ENCODE peak calls at places on chromosomes 6 and 20, in five cellular contexts. T is psoas muscle, L is hepatocyte, K is pancreas, F is cardiac muscle cell. I is an unnamed sample.

GRCh38 chr6:132399376-132400074 is 1.8 kb downstream of the MOXD1 start:
- DNase-seq in T (no peak), L (no peak), K (no peak), F (no peak), I (no peak)

GRCh38 chr20:44973053-44973452 is 6.7 kb downstream of the STK4 start:
- DNase-seq in T (no peak), L (no peak), K (no peak), F (no peak), I (no peak)

GRCh38 chr20:43458422-43458924 is 777 bp downstream of the SRSF6 start:
- DNase-seq in T (no peak), L (no peak), K (no peak), F (no peak), I (no peak)

GRCh38 chr20:58950603-58951002 is 30.5 kb upstream of the NELFCD start:
- DNase-seq in T (no peak), L (no peak), K (no peak), F (no peak), I (no peak)

GRCh38 chr6:36957773-36958271 is 3.3 kb downstream of the PI16 start:
- DNase-seq in T (no peak), L (no peak), K (peak; percentile 86), F (no peak), I (no peak)

GRCh38 chr6:15023448-15023847 is 222.4 kb upstream of the JARID2 start:
- DNase-seq in T (no peak), L (no peak), K (no peak), F (no peak), I (no peak)

GRCh38 chr6:152828431-152828830 is 77.8 kb downstream of the VIP start:
- DNase-seq in T (no peak), L (no peak), K (no peak), F (no peak), I (no peak)

GRCh38 chr6:43856005-43856765 is 86.2 kb downstream of the VEGFA start:
- DNase-seq in T (peak; percentile 57), L (peak; percentile 74), K (peak; percentile 79), F (peak; percentile 70), I (peak; percentile 43)

GRCh38 chr20:40286991-40287531 is 402.0 kb downstream of the MAFB start:
- DNase-seq in T (peak; percentile 83), L (peak; percentile 25), K (peak; percentile 76), F (no peak), I (peak; percentile 51)

GRCh38 chr6:104625536-104625935 is 234.2 kb downstream of the HACE1 start:
- DNase-seq in T (no peak), L (peak; percentile 44), K (no peak), F (no peak), I (no peak)

GRCh38 chr20:63977392-63978276 is 1.8 kb downstream of the SAMD10 start:
- DNase-seq in T (no peak), L (peak; percentile 71), K (peak; percentile 72), F (no peak), I (no peak)

GRCh38 chr6:162181741-162182401 is 545.7 kb downstream of the PRKN start:
- DNase-seq in T (no peak), L (no peak), K (no peak), F (no peak), I (no peak)

GRCh38 chr20:50410343-50410742 is 99.8 kb upstream of the PTPN1 start:
- DNase-seq in T (no peak), L (no peak), K (no peak), F (no peak), I (no peak)

GRCh38 chr20:10454135-10454750 is 19.1 kb downstream of the SLX4IP start:
- DNase-seq in T (no peak), L (no peak), K (no peak), F (no peak), I (no peak)

GRCh38 chr20:13119583-13119982 is 101.5 kb upstream of the ISM1 start:
- DNase-seq in T (no peak), L (peak; percentile 79), K (no peak), F (peak; percentile 76), I (peak; percentile 47)

GRCh38 chr20:38985603-38986170 is 23.5 kb downstream of the DHX35 start:
- DNase-seq in T (no peak), L (no peak), K (no peak), F (no peak), I (no peak)

GRCh38 chr20:33415948-33416347 is 14.6 kb upstream of the CDK5RAP1 start:
- DNase-seq in T (peak; percentile 40), L (no peak), K (no peak), F (peak; percentile 50), I (peak; percentile 29)

GRCh38 chr20:17281478-17281877 is 54.6 kb downstream of the PCSK2 start:
- DNase-seq in T (no peak), L (peak; percentile 62), K (no peak), F (peak; percentile 67), I (peak; percentile 26)

GRCh38 chr20:41352666-41353065 is 12.0 kb downstream of the LPIN3 start:
- DNase-seq in T (no peak), L (no peak), K (no peak), F (no peak), I (no peak)
- TF ChIP-seq CTCF in T (no peak), L (no peak), K (no peak), F (no peak), I (no peak)

GRCh38 chr6:6390849-6391602 is 70.6 kb upstream of the F13A1 start:
- DNase-seq in T (no peak), L (no peak), K (no peak), F (no peak), I (no peak)

GRCh38 chr6:6397842-6398241 is 77.4 kb upstream of the F13A1 start:
- DNase-seq in T (no peak), L (no peak), K (no peak), F (no peak), I (no peak)

GRCh38 chr6:6395581-6396197 is 75.2 kb upstream of the F13A1 start:
- DNase-seq in T (no peak), L (no peak), K (no peak), F (peak; percentile 26), I (no peak)

GRCh38 chr6:6392214-6393068 is 72.0 kb upstream of the F13A1 start:
- DNase-seq in T (no peak), L (no peak), K (no peak), F (no peak), I (no peak)

GRCh38 chr6:6393069-6393529 is 72.6 kb upstream of the F13A1 start:
- DNase-seq in T (no peak), L (no peak), K (no peak), F (no peak), I (no peak)
- H3K4me1 ChIP-seq in T (no peaks in the 10 kb centered on the region), L (no peaks in the 10 kb centered on the region), K (no peaks in the 10 kb centered on the region), F (peaks cover 14% of the 10 kb centered on the region), I (no peaks in the 10 kb centered on the region)

DNA sequence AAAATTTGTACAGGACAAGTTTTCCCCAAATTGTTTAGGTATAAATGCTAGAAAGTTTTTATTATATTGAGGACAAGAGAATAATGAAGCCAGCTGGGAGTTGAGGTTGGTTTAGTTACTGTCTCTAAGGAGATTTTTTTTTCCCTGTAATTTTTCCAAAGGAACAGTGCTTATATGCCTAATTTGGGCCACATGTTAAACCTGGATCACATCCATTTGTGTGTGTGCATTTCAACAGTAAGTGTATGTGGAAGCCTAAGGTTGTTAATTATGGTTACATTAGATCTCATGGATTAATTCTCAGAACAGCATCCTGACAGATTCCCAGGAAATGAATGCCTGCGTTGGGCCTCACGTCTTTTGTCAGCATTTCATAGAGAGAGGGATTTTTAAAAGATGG is 4.5 kb downstream of the IGF2R start:
- DNase-seq in T (no peak), L (no peak), K (no peak), F (no peak), I (no peak)
- H3K27ac ChIP-seq in T (peak overlapping the region; percentile 97), L (no peak overlapping the region), K (no peak overlapping the region), F (peak overlapping the region; percentile 63), I (no peak overlapping the region)

GRCh38 chr20:37276494-37277252 is 12.8 kb upstream of the MANBAL start:
- DNase-seq in T (peak; percentile 33), L (peak; percentile 74), K (no peak), F (no peak), I (peak; percentile 53)
- TF ChIP-seq CTCF in T (no peak), L (peak; percentile 59), K (no peak), F (peak; percentile 44), I (peak; percentile 31)

GRCh38 chr6:151060096-151060741 is 179.5 kb upstream of the AKAP12 start:
- DNase-seq in T (no peak), L (peak; percentile 57), K (no peak), F (no peak), I (peak; percentile 12)
- H3K4me1 ChIP-seq in T (no peaks in the 10 kb centered on the region), L (peaks cover 21% of the 10 kb centered on the region), K (peaks cover 11% of the 10 kb centered on the region), F (peaks cover 48% of the 10 kb centered on the region), I (no peaks in the 10 kb centered on the region)

GRCh38 chr6:13759025-13759424 is 47.4 kb upstream of the RANBP9 start:
- DNase-seq in T (no peak), L (no peak), K (no peak), F (no peak), I (no peak)

GRCh38 chr6:13762648-13763441 is 51.2 kb upstream of the RANBP9 start:
- DNase-seq in T (no peak), L (peak; percentile 57), K (no peak), F (no peak), I (peak; percentile 31)

GRCh38 chr6:13761361-13762036 is 49.9 kb upstream of the RANBP9 start:
- DNase-seq in T (no peak), L (no peak), K (no peak), F (no peak), I (no peak)

GRCh38 chr6:13760948-13761347 is 49.3 kb upstream of the RANBP9 start:
- DNase-seq in T (no peak), L (no peak), K (no peak), F (no peak), I (no peak)

DNA sequence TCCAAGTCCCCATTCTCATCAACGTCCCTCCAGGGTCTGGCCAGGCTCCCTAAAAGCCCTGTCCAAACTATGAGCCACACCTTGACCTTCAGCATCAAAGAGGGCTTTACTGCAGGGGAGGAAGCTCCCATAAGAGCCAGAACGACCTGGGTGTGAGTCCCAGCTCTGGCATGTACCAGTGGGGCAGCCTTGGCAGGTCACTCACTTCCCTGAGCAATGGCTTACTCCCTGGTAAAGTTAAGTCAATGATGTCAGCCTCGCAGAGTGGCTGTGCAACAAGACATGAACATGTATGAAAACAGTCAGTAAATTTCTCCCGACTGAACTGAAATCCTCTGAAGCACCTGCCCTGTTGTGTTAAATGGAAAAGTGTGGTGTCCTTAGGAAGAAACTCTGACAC is 48.7 kb upstream of the RANBP9 start:
- DNase-seq in T (no peak), L (no peak), K (no peak), F (no peak), I (no peak)
- H3K27ac ChIP-seq in T (no peak overlapping the region), L (no peak overlapping the region), K (no peak overlapping the region), F (no peak overlapping the region), I (no peak overlapping the region)

I was measured in colonic mucosa.